ENCODE peak calls at places on chromosome X, in nine cellular contexts. R is osteocyte, F is upper lobe of left lung, P is Panc1, X is WTC11, V is GM12864, D is stomach, I is GM13976, S is body of pancreas. B is an unnamed sample.

GRCh38 chrX:133307637-133308485 is 89.7 kb upstream of the TFDP3 start:
- DNase-seq in F (no peak), I (no peak), P (no peak), D (no peak), R (no peak), X (peak), S (no peak), V (no peak), B (no peak)

GRCh38 chrX:115356369-115356768 is 66.9 kb downstream of the LUZP4 start:
- DNase-seq in S (no peak), R (no peak), V (no peak), X (no peak), P (no peak), I (no peak), F (no peak), D (no peak), B (no peak)

GRCh38 chrX:136166221-136166855 is 19.0 kb downstream of the FHL1 start:
- DNase-seq in V (no peak), F (no peak), R (no peak), I (no peak), P (no peak), S (no peak), D (no peak), X (no peak), B (no peak)

GRCh38 chrX:31099536-31100090 is 27.8 kb upstream of the FTHL17 start:
- DNase-seq in I (peak), R (no peak), X (no peak), P (no peak), V (peak), S (no peak), D (no peak), F (no peak), B (no peak)

GRCh38 chrX:20432048-20432447 is 165.3 kb upstream of the RPS6KA3 start:
- DNase-seq in F (no peak), D (no peak), I (no peak), S (no peak), V (no peak), P (no peak), X (no peak), R (no peak), B (no peak)

GRCh38 chrX:152992120-152992519 is 1.8 kb downstream of the PNMA5 start:
- DNase-seq in R (no peak), P (no peak), X (no peak), S (no peak), I (no peak), D (no peak), F (no peak), V (no peak), B (no peak)

GRCh38 chrX:40290519-40290918 is 192.8 kb upstream of the BCOR start:
- DNase-seq in S (no peak), R (no peak), V (no peak), X (no peak), F (no peak), D (no peak), I (no peak), P (no peak), B (no peak)

GRCh38 chrX:65406532-65406931 is 128.1 kb downstream of the LAS1L start:
- DNase-seq in X (peak), S (no peak), I (peak), V (no peak), F (no peak), R (no peak), D (no peak), P (no peak), B (no peak)

DNA sequence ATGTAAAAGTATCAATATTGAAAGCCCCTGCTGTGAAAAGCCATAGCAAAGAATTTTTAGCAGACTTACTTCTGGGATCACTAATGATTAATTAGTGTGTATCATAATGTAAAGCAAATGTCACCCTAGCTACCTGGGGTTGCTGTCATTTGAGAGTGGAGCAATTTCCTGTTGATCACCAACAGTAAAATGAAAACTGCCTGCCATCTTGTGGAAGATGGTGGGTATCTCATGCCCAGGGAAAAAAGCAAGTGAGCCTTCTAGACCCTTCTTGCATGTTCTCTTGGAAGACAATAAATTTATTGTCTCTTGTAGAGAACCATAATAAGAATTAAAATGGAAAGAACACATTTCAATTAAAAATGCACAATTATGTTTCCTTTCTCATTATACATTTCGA is 360.2 kb downstream of the ZIC3 start:
- DNase-seq in F (no peak), R (no peak), S (no peak), I (no peak), P (peak), X (peak), V (no peak), D (no peak), B (no peak)
- TF ChIP-seq CTCF in F (no peak), R (no peak), S (no peak), I (no peak), P (peak), X (peak), V (no peak), D (peak), B (no peak)

GRCh38 chrX:51395474-51395806 is 62.8 kb downstream of the NUDT10 start:
- DNase-seq in V (no peak), X (no peak), I (no peak), S (no peak), F (no peak), R (no peak), D (no peak), P (no peak), B (no peak)

DNA sequence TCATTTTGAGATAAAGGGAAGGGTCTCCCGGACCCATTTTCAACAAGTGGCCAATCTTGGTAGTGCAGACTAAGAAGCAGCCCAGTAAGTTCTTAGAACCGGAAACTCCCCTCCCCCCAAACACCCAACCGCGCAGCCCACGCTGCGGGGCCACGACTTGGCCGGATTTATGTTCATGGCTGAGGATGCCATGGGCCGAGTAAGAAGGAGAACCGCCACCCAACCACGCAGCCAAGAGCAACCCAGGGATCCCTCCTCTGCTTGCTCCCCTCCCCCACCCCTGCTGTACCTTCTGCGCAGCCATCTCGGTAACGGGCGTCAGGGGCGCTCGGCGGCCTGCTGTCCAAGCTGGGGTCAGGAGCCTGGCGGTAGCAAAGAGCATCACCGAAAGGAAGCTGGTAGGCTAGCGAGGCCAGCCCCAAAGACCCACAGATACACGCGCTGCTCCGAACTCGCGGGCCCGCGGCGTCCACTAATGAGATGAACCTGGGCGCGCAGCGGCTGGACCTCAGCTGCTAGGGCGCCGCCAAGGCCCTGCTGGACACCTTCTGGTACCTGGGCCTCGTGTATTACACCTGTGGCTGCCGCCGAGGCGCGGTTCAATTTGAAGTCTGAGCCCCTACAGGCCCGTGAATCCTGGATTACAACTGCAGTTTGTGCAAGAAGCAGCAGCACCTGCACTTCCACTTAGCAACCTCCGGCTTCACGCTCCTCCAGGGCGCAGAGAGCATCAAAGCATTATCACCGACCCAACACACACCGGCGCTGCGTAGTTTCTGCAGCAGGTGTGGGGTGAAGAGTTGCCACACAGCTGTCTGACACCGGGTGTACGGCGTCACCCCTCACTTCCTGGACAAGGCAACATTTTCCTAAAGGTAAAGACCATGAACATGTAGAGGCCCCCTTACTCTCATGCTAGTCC is 63.4 kb downstream of the NUDT10 start:
- DNase-seq in X (peak), P (no peak), D (no peak), I (no peak), F (peak), V (no peak), R (no peak), S (peak), B (no peak)
- TF ChIP-seq CTCF in X (peak), P (no peak), D (peak), I (no peak), F (no peak), V (peak), R (no peak), S (peak), B (no peak)

GRCh38 chrX:103398321-103398937 is 22.1 kb downstream of the BEX3 start:
- DNase-seq in P (no peak), X (no peak), F (no peak), I (no peak), S (no peak), R (no peak), V (no peak), D (no peak), B (no peak)
- TF ChIP-seq CTCF in P (no peak), X (no peak), F (no peak), I (no peak), S (no peak), R (no peak), V (no peak), D (no peak), B (no peak)

DNA sequence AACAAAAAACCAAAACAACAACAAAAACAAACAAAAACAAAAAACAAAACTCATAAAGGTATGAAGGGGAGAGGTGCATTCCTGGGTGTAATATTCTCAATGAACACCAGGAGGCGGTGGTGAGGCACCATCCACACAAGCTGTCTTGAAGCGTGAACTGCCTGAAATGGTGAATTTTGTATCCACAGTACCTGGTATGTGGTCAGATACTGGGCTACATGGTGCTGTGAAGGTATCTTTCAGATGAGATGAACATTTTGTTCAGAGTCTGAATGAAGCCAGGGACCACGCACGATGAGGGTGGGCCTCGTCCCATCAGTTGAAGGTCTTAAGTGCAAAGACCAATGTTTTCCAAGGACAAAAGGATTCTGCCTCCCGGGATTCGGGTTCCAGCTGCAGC is 58.5 kb downstream of the ASMT start:
- DNase-seq in P (peak), V (no peak), F (no peak), I (peak), S (peak), X (peak), D (no peak), R (no peak), B (no peak)
- TF ChIP-seq CTCF in P (peak), V (peak), F (peak), I (peak), S (peak), X (peak), D (peak), R (peak), B (peak)

DNA sequence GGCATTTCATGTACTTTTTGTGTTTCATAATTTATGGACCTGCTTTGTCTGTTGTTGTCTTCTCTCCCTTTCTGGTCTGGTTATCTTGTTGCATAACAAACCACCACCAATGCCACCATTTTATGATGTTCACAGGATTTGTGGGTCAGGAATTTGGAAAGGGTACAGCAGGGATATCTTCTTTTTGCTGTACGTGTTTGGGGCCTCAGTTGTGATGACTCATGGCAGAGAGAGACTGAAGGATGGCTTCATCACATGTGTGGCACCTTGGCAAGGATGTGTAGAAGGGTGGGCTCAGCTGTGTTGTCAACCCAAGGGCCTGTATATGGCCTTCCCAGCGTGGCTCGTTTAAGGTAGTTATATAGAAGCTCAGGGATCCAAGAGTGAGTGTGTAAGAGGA is 35.2 kb downstream of the KDM6A start:
- DNase-seq in X (no peak), D (no peak), V (no peak), P (no peak), S (no peak), F (no peak), R (no peak), I (no peak), B (no peak)
- TF ChIP-seq CTCF in X (no peak), D (no peak), V (no peak), P (no peak), S (no peak), F (no peak), R (no peak), I (no peak), B (no peak)

DNA sequence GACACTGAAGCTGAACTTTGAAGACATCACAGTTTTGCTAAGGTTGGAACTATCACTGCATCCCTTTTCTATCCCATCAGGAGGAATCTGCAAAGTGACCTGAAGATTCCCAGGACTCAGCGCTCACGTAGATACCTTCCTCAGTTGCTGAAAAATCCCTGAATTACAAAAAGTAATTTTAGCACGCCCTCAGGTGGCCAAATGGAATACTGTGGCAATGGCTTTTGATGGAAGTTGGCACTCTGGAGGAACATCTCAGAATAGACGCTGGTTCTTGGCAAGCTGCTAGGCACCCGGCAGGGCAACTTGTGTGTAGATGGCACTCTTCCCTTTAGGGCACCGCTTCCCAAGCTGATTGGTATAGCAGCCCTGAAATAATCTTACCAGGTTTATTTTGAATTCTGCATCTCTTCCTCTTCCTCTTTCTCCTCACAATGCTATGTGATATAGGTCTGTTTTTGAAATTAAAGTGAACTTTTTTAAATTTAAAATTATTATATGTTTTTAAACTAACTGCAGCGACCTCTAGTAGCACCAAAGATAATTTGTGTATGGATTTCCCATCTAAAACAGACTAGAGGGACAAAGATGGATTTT is 16.3 kb upstream of the ESX1 start:
- DNase-seq in S (peak), P (peak), X (peak), R (no peak), I (peak), F (no peak), D (no peak), V (no peak), B (no peak)
- TF ChIP-seq CTCF in S (peak), P (peak), X (no peak), R (peak), I (peak), F (peak), D (no peak), V (peak), B (peak)

GRCh38 chrX:24149346-24150050 is at the start of gene ZFX:
- DNase-seq in S (peak), X (peak), R (peak), D (peak), V (no peak), P (no peak), I (peak), F (peak), B (no peak)
- TF ChIP-seq CTCF in S (no peak), X (no peak), R (no peak), D (no peak), V (no peak), P (peak), I (peak), F (peak), B (no peak)

DNA sequence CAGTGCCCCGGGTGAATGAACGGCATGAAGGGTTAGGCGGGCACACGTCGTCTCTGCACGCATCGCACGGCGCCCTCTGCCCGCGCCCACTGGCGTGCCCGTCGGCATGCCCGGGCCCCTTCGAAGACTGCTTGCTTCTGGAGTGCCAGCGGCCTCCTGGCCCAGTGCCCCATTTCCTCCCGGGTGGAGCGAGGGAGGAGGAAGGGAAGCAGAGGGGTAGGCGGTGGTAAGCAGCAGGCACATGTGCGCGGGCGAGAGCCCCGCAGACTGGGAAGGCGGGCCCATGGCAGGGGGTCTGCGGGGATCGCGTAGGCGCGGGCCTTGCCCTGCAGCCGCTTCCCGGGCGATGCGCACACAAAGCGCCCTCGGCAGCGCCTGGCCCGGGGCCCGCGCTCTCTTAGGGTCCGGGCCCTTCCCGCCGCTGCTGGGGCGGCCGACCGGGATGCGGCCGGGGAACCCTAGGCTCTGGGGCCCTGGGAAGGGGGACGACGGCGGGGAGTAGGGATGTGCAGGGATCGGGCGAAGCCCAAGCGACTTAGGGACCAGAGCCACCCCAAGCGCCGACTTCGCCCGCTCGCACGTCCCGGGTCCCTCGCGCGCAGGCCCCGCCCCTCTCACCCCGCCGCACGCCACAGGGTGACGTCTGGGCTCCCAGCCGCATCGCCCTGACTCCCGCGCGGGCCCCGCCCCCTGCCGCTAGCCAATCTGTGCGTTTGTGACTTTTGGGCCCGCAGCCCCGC is 866 bp upstream of the EMD start:
- DNase-seq in D (peak), X (peak), I (no peak), R (no peak), F (peak), S (peak), V (no peak), P (no peak), B (no peak)
- TF ChIP-seq CTCF in D (no peak), X (no peak), I (no peak), R (no peak), F (no peak), S (no peak), V (no peak), P (no peak), B (no peak)

B was measured in AG09319.